ENCODE peak calls at places on chromosomes 13 and 19, in four cellular contexts. T, V, M and O are unnamed samples.

GRCh38 chr19:2176336-2176994 is 12.7 kb downstream of the DOT1L start:
- DNase-seq in T (no peak), V (no peak), M (no peak), O (no peak)

GRCh38 chr13:27813826-27814225 is 21.5 kb downstream of the GSX1 start:
- DNase-seq in T (no peak), V (no peak), M (no peak), O (no peak)

GRCh38 chr13:40777166-40777956 is 6.4 kb upstream of the MRPS31 start:
- DNase-seq in T (no peak), V (peak; percentile 59), M (peak; percentile 71), O (peak; percentile 37)

GRCh38 chr19:40466219-40467006 is at the start of gene SPTBN4:
- DNase-seq in T (peak; percentile 40), V (no peak), M (no peak), O (no peak)

GRCh38 chr19:11505032-11505503 is 571 bp downstream of the ZNF653 start:
- DNase-seq in T (peak; percentile 89), V (peak; percentile 98), M (peak; percentile 91), O (peak; percentile 95)

GRCh38 chr19:34383599-34383998 is 18.6 kb downstream of the GPI start:
- DNase-seq in T (no peak), V (no peak), M (no peak), O (no peak)

GRCh38 chr19:14479985-14480694 is 5.0 kb upstream of the PTGER1 start:
- DNase-seq in T (no peak), V (peak; percentile 86), M (no peak), O (peak; percentile 80)

GRCh38 chr13:32987462-32987861 is 28.8 kb upstream of the KL start:
- DNase-seq in T (no peak), V (no peak), M (no peak), O (no peak)

GRCh38 chr13:77786888-77787287 is 89.4 kb downstream of the SLAIN1 start:
- DNase-seq in T (no peak), V (no peak), M (no peak), O (no peak)

GRCh38 chr19:36775768-36776167 is 3.2 kb upstream of the ZNF850 start:
- DNase-seq in T (no peak), V (no peak), M (no peak), O (no peak)

GRCh38 chr13:51838235-51838846 is 6.6 kb downstream of the TMEM272 start:
- DNase-seq in T (no peak), V (no peak), M (no peak), O (no peak)

GRCh38 chr13:54953786-54954185 is 1925.2 kb downstream of the OLFM4 start:
- DNase-seq in T (no peak), V (no peak), M (no peak), O (no peak)

GRCh38 chr19:29211562-29212416 is 1.2 kb downstream of the UQCRFS1 start:
- DNase-seq in T (no peak), V (peak; percentile 41), M (peak; percentile 7), O (no peak)

GRCh38 chr19:11451327-11451941 is 16.0 kb downstream of the PRKCSH start:
- DNase-seq in T (no peak), V (peak; percentile 19), M (no peak), O (no peak)

GRCh38 chr13:48334534-48335127 is 31.1 kb downstream of the RB1 start:
- DNase-seq in T (peak; percentile 24), V (peak; percentile 7), M (peak; percentile 36), O (no peak)

GRCh38 chr19:44653977-44654784 is 10.5 kb downstream of the PVR start:
- DNase-seq in T (peak; percentile 38), V (peak; percentile 55), M (peak; percentile 36), O (peak; percentile 34)

GRCh38 chr19:3708207-3708931 is at the start of gene TJP3:
- DNase-seq in T (no peak), V (no peak), M (peak; percentile 75), O (no peak)

GRCh38 chr13:29474991-29475390 is 120.5 kb downstream of the SLC7A1 start:
- DNase-seq in T (no peak), V (no peak), M (no peak), O (no peak)

GRCh38 chr13:20709369-20709768 is 5.9 kb downstream of the IL17D start:
- DNase-seq in T (no peak), V (no peak), M (no peak), O (no peak)

GRCh38 chr13:21054313-21054712 is 7.1 kb downstream of the LATS2 start:
- DNase-seq in T (no peak), V (no peak), M (no peak), O (no peak)

GRCh38 chr13:98878421-98879126 is 99.3 kb downstream of the DOCK9 start:
- DNase-seq in T (no peak), V (no peak), M (no peak), O (no peak)

GRCh38 chr19:11942843-11943108 is 17.9 kb downstream of the ZNF700 start:
- DNase-seq in T (no peak), V (no peak), M (no peak), O (no peak)

GRCh38 chr13:20867408-20867807 is 35.1 kb downstream of the XPO4 start:
- DNase-seq in T (no peak), V (no peak), M (no peak), O (no peak)

GRCh38 chr19:12750851-12751250 is 740 bp upstream of the BEST2 start:
- DNase-seq in T (no peak), V (no peak), M (no peak), O (no peak)

DNA sequence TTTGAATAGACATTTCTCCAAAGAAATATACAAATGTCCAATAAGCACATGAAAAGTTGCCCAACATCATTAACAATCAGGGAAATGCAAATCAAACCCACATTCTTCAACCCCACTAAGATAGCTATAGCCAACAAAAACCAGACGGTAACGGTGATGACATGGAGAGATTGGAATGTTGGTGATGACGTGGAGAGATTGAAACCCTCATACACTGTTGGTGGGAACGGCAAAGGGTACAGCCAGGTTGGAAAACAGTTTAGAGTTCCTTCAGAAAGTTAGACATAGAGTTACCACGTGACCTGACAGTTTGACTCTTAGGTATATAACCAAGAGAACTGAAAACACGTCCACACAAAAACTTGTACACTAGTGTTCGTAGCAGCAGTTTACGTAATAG is 48.1 kb downstream of the TNFRSF19 start:
- DNase-seq in T (no peak), V (no peak), M (no peak), O (no peak)
- TF ChIP-seq FOXM1 in T (no peak), V (no peak), M (no peak), O (no peak)

GRCh38 chr13:35718084-35718483 is 241.6 kb upstream of the MAB21L1 start:
- DNase-seq in T (no peak), V (no peak), M (no peak), O (peak; percentile 18)
- TF ChIP-seq TARDBP in T (no peak), V (no peak), M (no peak), O (no peak)

DNA sequence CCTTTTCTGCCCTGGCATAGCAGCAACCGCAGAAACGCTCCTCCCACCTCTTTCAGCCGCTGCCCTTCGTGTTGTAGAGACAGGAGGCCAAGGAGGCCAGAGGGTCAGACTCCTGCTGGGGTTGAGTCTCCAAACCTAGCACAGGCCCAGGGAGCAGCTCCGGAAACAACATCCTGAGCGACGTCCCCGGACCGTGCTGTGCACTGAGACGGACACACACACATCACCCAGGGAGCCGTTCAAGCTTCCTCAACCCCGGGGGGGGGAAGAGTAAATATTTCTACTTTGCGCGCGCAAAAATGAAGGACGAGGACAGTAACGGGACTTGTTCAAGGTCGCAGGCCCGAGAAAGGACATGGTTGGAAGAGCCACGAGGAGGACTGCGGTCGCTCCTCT is 657 bp downstream of the ZNF550 start:
- DNase-seq in T (no peak), V (peak; percentile 37), M (peak; percentile 12), O (peak; percentile 17)
- TF ChIP-seq FOXM1 in T (no peak), V (no peak), M (no peak), O (no peak)

GRCh38 chr19:32373614-32374295 is 28.3 kb downstream of the ZNF507 start:
- DNase-seq in T (no peak), V (peak; percentile 75), M (peak; percentile 100), O (peak; percentile 15)
- TF ChIP-seq TARDBP in T (no peak), V (no peak), M (peak; percentile 81), O (no peak)

DNA sequence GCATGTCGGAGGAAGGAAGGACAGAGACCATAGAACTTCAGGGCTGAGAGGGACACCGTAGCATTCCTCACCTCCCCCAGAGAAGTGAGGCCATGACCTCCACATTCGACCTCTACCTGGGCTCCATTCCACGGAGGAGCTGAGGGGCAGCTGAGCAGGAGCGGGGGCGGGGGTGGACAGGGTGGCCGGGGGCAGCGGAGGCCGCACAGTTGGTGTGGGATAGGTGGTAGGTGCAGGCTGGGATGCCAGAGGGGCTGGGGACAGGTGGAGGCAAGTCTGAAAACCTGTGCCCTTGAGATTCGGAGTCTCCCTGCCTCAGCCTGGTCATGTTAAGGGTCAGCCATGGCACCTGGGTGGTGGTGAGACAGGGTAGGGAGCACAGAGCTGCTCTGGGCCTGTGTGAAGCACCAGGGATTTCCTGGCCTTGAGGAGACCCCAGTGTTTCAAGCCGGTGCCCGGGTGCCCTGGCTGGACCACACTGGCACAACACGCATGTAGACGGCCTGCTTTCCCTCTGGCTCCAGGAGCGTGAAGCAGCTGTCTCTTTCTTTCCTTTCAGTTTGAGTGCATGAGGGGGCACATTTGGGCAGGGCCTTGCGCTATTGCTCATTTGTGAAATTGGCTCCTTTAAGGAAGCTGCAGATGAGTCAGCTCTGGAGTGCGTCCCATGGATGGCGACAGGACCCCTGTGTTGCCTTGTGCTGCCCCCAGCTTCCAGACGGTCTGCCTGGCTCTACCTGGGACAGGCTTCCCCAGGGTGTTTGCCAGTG is 51.8 kb downstream of the TSSK6 start:
- DNase-seq in T (no peak), V (no peak), M (no peak), O (no peak)
- TF ChIP-seq FOXM1 in T (no peak), V (no peak), M (no peak), O (no peak)

DNA sequence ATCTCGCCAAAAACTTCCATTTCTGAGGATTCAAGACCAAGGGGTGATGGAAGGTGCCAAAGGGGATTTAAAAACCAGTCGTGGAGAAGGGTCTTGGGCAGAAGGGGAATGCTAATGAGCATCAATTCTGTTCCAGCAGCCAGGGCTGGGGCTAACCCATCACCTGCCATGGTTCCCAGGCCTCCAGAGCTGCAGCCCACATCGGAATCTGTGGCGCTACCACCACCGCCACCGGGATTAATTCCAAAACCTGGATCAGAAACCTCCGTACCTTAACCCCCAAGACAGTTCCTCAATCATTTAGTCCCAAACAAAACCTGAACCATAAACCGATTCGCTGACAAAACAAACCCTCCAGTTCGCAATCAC is 591 bp downstream of the ZNF615 start:
- DNase-seq in T (no peak), V (no peak), M (no peak), O (peak; percentile 11)
- TF ChIP-seq TARDBP in T (no peak), V (no peak), M (no peak), O (no peak)

DNA sequence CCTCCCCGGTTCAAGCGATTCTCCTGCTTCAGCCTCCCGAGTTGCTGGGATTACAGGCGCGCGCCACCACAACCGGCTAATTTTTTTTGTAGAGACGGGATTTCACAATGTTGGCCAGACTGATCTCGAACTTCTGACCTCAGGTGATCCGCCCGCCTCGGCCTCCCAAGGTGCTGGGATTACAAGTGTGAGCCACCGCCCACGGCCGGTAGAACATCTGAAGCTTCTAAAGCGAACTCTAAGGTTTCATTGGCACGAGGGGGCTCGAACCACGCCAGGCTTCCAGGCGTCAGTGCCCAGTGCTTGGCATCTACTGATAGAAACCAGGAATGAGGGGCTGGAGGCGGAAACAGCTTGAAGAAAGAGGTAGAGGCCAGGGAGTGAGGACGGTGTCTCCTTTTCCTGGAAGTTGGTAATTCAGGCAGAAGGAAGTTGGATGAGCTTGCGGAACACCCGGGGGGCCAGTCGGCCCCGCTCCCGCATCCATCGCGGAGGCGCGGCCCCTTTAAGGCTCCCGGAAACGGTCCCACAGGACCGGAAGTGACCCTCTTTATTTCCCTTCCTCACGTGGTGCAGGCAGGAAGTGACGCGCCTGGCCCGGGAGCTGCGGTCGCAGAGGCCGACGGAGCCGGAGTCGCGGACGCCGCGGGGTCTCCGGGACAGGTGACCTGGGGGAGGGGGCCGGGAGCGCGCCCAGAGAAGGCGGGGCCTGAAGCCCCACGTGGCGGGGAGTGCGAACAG is at the start of gene CCDC9:
- DNase-seq in T (peak; percentile 80), V (no peak), M (peak; percentile 94), O (peak; percentile 90)
- TF ChIP-seq FOXM1 in T (no peak), V (no peak), M (no peak), O (no peak)